ENCODE peak calls at places on chromosome 5, in ten cellular contexts. B is cardiac muscle cell, T is mucosa of descending colon, H is prostate gland, L is tibial artery, S is RWPE2, N is A549, Q is transverse colon, V is MM.1S, G is heart right ventricle. X is an unnamed sample. For H3K4me1, the result is how much of the 10 kb centered on the place peaks cover.

GRCh38 chr5:148981353-148981752 is 81.5 kb downstream of the SH3TC2 start:
- DNase-seq in H (no peak), Q (no peak), N (no peak), G (no peak), S (no peak), V (no peak), T (no peak), B (no peak), L (no peak), X (no peak)

GRCh38 chr5:36730537-36731216 is 124.3 kb downstream of the SLC1A3 start:
- DNase-seq in S (no peak), Q (no peak), H (no peak), T (no peak), G (no peak), L (no peak), B (no peak), N (no peak), V (no peak), X (no peak)

GRCh38 chr5:16313761-16314160 is 134.2 kb upstream of the MARCHF11 start:
- DNase-seq in Q (no peak), H (no peak), T (no peak), B (no peak), L (no peak), S (no peak), G (no peak), V (no peak), N (no peak), X (no peak)

GRCh38 chr5:179973391-179973790 is 65.7 kb upstream of the TBC1D9B start:
- DNase-seq in G (no peak), N (no peak), S (no peak), T (no peak), V (no peak), B (no peak), Q (no peak), L (no peak), H (no peak), X (no peak)

GRCh38 chr5:105735704-105736103 is 1935.0 kb downstream of the EFNA5 start:
- DNase-seq in G (no peak), L (no peak), V (no peak), Q (no peak), H (no peak), N (no peak), B (no peak), S (no peak), T (no peak), X (no peak)

GRCh38 chr5:148732692-148733091 is 78.4 kb upstream of the HTR4 start:
- DNase-seq in V (no peak), S (no peak), N (no peak), Q (no peak), T (no peak), L (no peak), H (no peak), G (no peak), B (no peak), X (no peak)

GRCh38 chr5:78855026-78855425 is 130.1 kb downstream of the ARSB start:
- DNase-seq in T (no peak), V (no peak), G (no peak), Q (no peak), S (no peak), B (no peak), H (no peak), L (no peak), N (no peak), X (no peak)

GRCh38 chr5:134463176-134463720 is 51.6 kb upstream of the CDKN2AIPNL start:
- DNase-seq in V (no peak), G (no peak), B (no peak), S (peak), T (no peak), Q (no peak), H (no peak), N (no peak), L (no peak), X (no peak)

GRCh38 chr5:132017316-132017715 is 5.9 kb upstream of the ACSL6 start:
- DNase-seq in L (no peak), N (no peak), H (no peak), G (no peak), V (peak), B (no peak), Q (peak), T (no peak), S (no peak), X (no peak)

GRCh38 chr5:165630211-165630866 is 2124.9 kb downstream of the MAT2B start:
- DNase-seq in Q (peak), S (no peak), G (peak), B (peak), V (peak), H (peak), L (peak), T (peak), N (peak), X (no peak)

GRCh38 chr5:5422819-5423515 is 490 bp downstream of the ICE1 start:
- DNase-seq in G (no peak), T (peak), Q (no peak), B (no peak), N (no peak), H (no peak), L (no peak), V (no peak), S (no peak), X (no peak)

GRCh38 chr5:65197899-65198776 is 283.6 kb downstream of the ADAMTS6 start:
- DNase-seq in H (no peak), G (no peak), T (no peak), L (no peak), B (no peak), Q (no peak), N (no peak), V (no peak), S (no peak), X (no peak)

GRCh38 chr5:1808466-1808865 is 7.3 kb downstream of the NDUFS6 start:
- DNase-seq in L (peak), Q (no peak), B (peak), N (no peak), T (no peak), G (no peak), V (no peak), S (no peak), H (no peak), X (no peak)

GRCh38 chr5:107322936-107323335 is 347.8 kb downstream of the EFNA5 start:
- DNase-seq in Q (no peak), N (no peak), H (no peak), L (no peak), V (no peak), S (no peak), B (no peak), G (no peak), T (no peak), X (no peak)

GRCh38 chr5:66477591-66477990 is 118.6 kb upstream of the MAST4 start:
- DNase-seq in B (peak), Q (no peak), V (no peak), N (no peak), S (no peak), H (no peak), G (peak), L (no peak), T (no peak), X (no peak)

GRCh38 chr5:16918156-16918555 is 17.9 kb downstream of the MYO10 start:
- DNase-seq in V (no peak), T (no peak), G (no peak), H (no peak), L (no peak), B (no peak), S (no peak), N (no peak), Q (no peak), X (no peak)

GRCh38 chr5:38384396-38384795 is 126.0 kb downstream of the EGFLAM start:
- DNase-seq in V (no peak), N (no peak), L (no peak), B (no peak), G (no peak), T (no peak), H (no peak), S (no peak), Q (no peak), X (no peak)

GRCh38 chr5:149282027-149282965 is 10.6 kb downstream of the AFAP1L1 start:
- DNase-seq in S (no peak), G (no peak), T (no peak), L (no peak), Q (no peak), N (no peak), V (no peak), B (no peak), H (no peak), X (no peak)

GRCh38 chr5:136038635-136039034 is 9.8 kb downstream of the TGFBI start:
- DNase-seq in N (no peak), B (peak), H (no peak), Q (no peak), V (no peak), T (no peak), G (no peak), L (no peak), S (no peak), X (no peak)

GRCh38 chr5:136028782-136029742 is at the start of gene TGFBI:
- DNase-seq in B (peak), L (peak), H (peak), N (peak), Q (peak), V (no peak), S (peak), T (peak), G (peak), X (peak)

GRCh38 chr5:130871346-130872086 is 293.5 kb downstream of the HINT1 start:
- DNase-seq in V (peak), H (no peak), N (peak), L (peak), G (peak), Q (peak), S (no peak), T (peak), B (peak), X (no peak)

GRCh38 chr5:73434921-73435320 is 13.7 kb downstream of the FOXD1 start:
- DNase-seq in Q (no peak), H (no peak), L (no peak), N (no peak), V (no peak), B (no peak), S (no peak), T (no peak), G (no peak), X (no peak)

GRCh38 chr5:73437126-73438047 is 11.2 kb downstream of the FOXD1 start:
- DNase-seq in G (no peak), T (peak), N (peak), H (peak), L (no peak), B (no peak), Q (peak), S (peak), V (peak), X (no peak)

GRCh38 chr5:73434461-73434860 is 14.1 kb downstream of the FOXD1 start:
- DNase-seq in L (no peak), T (no peak), Q (no peak), B (no peak), G (no peak), N (no peak), H (no peak), S (no peak), V (no peak), X (no peak)

GRCh38 chr5:73436535-73437125 is 11.9 kb downstream of the FOXD1 start:
- DNase-seq in G (no peak), S (no peak), B (no peak), V (no peak), N (no peak), Q (no peak), H (no peak), L (no peak), T (no peak), X (no peak)

DNA sequence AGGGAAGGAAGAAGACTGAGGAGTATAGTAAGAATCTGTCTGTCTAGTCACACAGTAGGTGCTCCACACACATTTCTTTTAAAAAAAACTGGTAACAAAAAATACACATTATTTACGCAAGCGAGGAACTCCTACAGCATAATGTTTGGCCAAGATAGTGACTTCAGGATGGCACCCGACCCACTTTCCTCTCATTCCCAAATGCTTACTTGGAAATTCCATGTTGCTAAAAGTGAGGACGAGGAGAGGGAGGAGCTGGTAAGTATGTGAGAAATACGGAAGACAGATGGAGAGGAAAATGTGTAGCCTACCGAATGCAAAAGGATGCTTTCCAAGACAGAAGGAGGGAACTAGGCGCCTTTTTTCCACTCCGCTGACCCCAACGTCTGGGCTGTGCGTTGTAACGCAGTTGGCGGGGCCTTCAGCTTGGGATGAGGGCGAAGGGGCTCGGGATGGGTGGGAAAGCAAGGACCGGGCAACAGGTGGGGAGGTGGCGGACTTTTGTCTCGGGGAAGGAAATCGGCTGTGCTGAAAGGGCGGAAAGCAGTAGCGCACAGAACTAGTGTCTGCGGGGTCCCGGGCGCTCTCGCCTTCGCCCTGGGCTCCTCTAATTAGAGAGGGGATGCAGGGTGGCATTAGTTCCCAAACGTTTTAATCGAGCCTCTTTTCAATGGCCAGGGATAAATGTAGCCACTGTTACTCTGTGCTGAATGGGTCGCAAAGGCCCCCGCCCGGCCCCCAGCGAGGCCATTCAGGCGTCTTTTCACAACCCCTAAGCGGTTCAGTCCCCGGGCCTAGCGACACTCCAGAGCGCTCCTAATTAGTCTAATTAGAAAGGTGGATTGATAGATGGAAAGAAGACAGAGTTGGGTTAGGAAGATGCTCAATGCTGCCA is 12.7 kb downstream of the FOXD1 start:
- DNase-seq in N (no peak), G (no peak), S (no peak), Q (no peak), V (no peak), B (no peak), T (no peak), H (no peak), L (no peak), X (no peak)
- H3K4me3 ChIP-seq in N (no peak), G (no peak), S (no peak), Q (no peak), V (no peak), B (peak), T (no peak), H (no peak), L (no peak), X (no peak)

GRCh38 chr5:113205807-113206206 is 229.0 kb downstream of the TSSK1B start:
- DNase-seq in N (no peak), T (no peak), G (no peak), Q (no peak), H (no peak), S (no peak), B (no peak), V (no peak), L (no peak), X (no peak)

GRCh38 chr5:113205323-113205722 is 228.7 kb downstream of the DCP2 start:
- DNase-seq in H (no peak), Q (no peak), L (no peak), V (no peak), G (no peak), N (no peak), S (no peak), T (no peak), B (peak), X (no peak)

GRCh38 chr5:113201715-113202114 is 225.1 kb downstream of the DCP2 start:
- DNase-seq in V (no peak), L (no peak), T (no peak), G (no peak), N (no peak), B (peak), S (no peak), Q (no peak), H (no peak), X (no peak)

GRCh38 chr5:113204525-113205161 is 228.0 kb downstream of the DCP2 start:
- DNase-seq in T (peak), S (peak), B (peak), L (peak), V (no peak), Q (peak), G (peak), H (peak), N (no peak), X (peak)

DNA sequence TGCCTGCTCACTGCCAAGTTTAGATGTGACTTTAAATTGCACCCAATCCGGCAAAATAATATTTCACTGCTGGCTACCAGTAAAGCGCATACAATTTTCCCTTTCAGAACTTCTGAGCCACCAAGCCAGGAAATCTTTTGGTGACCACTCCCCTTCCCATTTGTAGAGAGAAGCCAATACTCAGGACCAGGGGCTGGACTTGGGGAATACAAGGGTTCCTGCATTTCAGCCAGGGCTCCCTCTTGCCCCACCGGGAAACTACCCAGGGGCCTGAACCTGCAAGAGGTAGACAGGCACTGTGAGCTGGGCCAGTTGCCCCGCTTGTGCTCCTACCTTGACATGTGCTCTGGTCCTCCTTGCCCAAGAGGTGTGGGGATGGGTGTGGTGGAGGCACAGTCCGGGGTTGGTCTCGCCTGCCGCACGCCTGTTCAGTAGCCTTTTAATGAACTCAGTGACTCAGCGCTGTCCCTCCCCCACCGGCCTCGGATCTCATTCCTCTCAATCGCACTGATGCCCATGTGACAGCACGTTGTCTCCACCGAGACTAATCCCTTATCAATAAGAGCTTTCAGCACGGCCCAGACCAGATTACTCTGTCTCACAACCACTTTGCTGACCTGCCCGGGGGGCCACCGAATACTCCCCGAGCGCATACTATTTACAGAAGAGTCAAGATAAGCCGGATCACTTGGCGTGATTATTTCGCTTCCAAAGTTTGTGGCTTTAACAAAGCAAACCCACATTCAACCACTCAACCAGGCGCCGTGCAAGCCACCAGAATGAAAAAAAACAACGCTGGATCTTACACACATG is 226.5 kb downstream of the DCP2 start:
- DNase-seq in B (peak), L (peak), T (no peak), V (no peak), N (no peak), H (peak), G (peak), Q (no peak), S (peak), X (peak)
- H3K4me1 ChIP-seq in B (half or more), L (under half), T (under half), V (under half), N (under half), H (under half), G (half or more), Q (under half), S (half or more), X (under half)

DNA sequence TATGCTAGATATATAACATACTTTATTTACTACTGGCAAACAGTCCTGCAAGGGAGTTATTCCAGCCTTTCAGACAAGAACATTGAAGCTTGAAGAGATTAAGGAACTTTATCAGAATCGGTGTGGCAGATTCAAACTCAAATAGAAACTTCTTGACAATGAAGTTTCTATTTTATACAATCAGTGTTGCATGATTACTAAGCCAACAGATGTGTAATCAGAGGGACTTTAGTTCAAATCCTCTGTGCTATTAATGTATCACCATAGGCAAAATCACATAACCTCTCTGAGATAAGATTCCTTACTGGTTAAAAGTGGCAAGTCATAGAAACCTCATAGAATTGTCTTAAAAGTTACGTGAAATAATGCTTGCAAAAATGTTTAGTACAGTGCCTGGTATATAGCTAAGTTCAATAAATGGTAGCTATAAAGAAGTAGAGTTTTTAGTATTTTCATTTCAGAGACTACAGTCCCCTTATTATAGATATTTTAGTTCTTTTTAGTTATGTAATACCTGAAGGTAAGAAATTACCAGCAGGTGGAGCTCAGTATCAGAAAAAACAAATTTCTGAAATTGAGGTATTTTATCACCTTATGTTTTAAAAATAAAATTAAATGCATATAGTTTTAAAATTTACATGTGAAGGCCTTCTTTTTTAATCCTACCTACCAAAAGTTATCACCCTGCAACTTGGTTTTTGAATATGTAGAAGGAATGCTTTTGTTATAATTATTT is 172.1 kb downstream of the FER start:
- DNase-seq in L (no peak), N (no peak), G (no peak), T (peak), H (no peak), B (no peak), S (no peak), Q (no peak), V (peak), X (no peak)
- TF ChIP-seq CTCF in L (peak), N (peak), G (peak), T (no peak), H (peak), B (peak), S (peak), Q (peak), V (peak), X (no peak)

GRCh38 chr5:139684350-139684880 is 36.3 kb downstream of the CXXC5 start:
- DNase-seq in L (no peak), G (no peak), T (no peak), S (no peak), Q (no peak), H (no peak), B (no peak), N (no peak), V (no peak), X (no peak)
- H3K4me3 ChIP-seq in L (no peak), G (no peak), T (no peak), S (no peak), Q (no peak), H (no peak), B (no peak), N (no peak), V (no peak), X (no peak)

X was measured in lung.